ENCODE peak calls at places on chromosomes 6 and 20, in six cellular contexts. Y is mammary epithelial cell; J is AG04450; V is hepatocyte; O is CD8-positive, alpha-beta T cell; L is transverse colon. N is an unnamed sample.

GRCh38 chr6:142566628-142567396 is 265.0 kb downstream of the ADGRG6 start:
- DNase-seq in Y (peak), J (peak), V (peak), O (peak), L (peak), N (no peak)

GRCh38 chr6:64294034-64294433 is 658.4 kb downstream of the PHF3 start:
- DNase-seq in Y (no peak), J (no peak), V (no peak), O (no peak), L (no peak), N (no peak)

GRCh38 chr20:44706371-44707258 is 8.6 kb upstream of the CCN5 start:
- DNase-seq in Y (peak), J (no peak), V (no peak), O (no peak), L (no peak), N (no peak)

GRCh38 chr6:3259491-3259958 is 778 bp downstream of the PSMG4 start:
- DNase-seq in Y (peak), J (no peak), V (peak), O (peak), L (peak), N (no peak)

GRCh38 chr6:170253226-170253909 is 37.5 kb downstream of the DLL1 start:
- DNase-seq in Y (no peak), J (no peak), V (no peak), O (no peak), L (no peak), N (no peak)

GRCh38 chr6:168516941-168517741 is 76.2 kb downstream of the SMOC2 start:
- DNase-seq in Y (no peak), J (no peak), V (no peak), O (no peak), L (no peak), N (no peak)

GRCh38 chr6:104789770-104790190 is 69.9 kb downstream of the HACE1 start:
- DNase-seq in Y (peak), J (peak), V (peak), O (no peak), L (no peak), N (peak)

GRCh38 chr6:24922174-24922573 is 13.6 kb downstream of the RIPOR2 start:
- DNase-seq in Y (no peak), J (no peak), V (no peak), O (no peak), L (no peak), N (no peak)

GRCh38 chr6:17393335-17394191 is at the start of gene CAP2:
- DNase-seq in Y (peak), J (no peak), V (peak), O (no peak), L (peak), N (no peak)

GRCh38 chr6:34792605-34793500 is 970 bp downstream of the BLTP3A start:
- DNase-seq in Y (peak), J (no peak), V (peak), O (peak), L (peak), N (no peak)

GRCh38 chr6:31794294-31794865 is 1.2 kb downstream of the VARS1 start:
- DNase-seq in Y (no peak), J (no peak), V (peak), O (no peak), L (no peak), N (no peak)

GRCh38 chr6:11700118-11700718 is 78.4 kb downstream of the ADTRP start:
- DNase-seq in Y (peak), J (no peak), V (peak), O (no peak), L (no peak), N (no peak)

GRCh38 chr20:37007898-37008649 is 56.6 kb upstream of the SAMHD1 start:
- DNase-seq in Y (peak), J (no peak), V (peak), O (peak), L (no peak), N (peak)

GRCh38 chr6:134080171-134080795 is 27.9 kb upstream of the SLC2A12 start:
- DNase-seq in Y (peak), J (no peak), V (no peak), O (no peak), L (peak), N (no peak)

DNA sequence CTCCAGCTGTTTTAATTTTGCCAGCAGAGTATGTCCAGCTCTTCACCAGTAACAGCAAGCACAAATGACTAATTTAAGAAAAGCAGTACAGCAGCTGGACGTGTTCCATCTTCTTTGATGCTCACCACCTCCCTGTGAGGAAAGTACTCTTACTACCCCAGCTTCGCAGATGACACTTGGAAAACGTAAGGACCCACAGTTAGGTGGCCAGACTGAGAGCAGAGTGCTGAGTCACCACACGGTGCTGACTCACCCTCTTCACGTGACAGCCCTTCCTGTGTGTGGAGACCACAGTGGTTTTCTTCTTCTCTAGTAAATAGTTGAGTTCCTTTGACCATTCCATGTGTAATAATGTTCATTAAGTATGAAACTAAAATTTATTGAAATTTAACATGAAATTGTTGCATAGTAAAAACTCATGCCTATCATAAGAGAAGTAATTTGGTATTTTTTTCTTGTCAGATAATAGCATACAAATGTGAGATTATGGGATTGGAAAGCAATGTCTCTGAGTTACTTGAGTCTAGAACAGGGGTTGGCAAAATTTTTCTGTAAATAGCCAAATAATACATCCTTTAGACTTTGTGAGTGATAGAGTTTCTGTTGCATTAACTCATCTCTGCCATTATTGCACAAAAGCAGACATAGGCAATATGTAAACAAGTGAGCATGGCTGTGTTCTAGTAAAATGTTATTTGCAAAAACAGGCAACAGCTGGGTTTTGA is 76.6 kb downstream of the SLX4IP start:
- DNase-seq in Y (peak), J (peak), V (peak), O (peak), L (peak), N (peak)
- H3K4me3 ChIP-seq in Y (no peak), J (no peak), V (no peak), O (no peak), L (no peak), N (no peak)

DNA sequence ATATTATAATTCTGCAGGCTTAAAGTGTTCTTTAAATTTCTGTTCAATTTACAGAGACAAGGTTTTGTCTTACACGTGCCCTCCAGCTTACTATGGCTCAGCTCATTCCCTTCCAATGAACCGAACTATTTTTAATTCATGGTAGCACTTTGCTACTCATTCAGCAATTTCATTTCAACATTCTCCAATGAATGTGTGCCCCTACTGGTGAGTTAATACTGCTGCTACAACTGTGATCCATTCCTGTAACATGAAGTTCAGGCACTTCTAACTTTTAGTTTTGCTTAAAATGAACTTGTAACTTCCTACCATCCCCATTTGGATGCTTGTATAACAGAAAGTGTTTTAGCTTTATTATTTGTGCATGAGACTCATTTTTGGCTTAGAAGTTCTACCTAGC is 99.7 kb downstream of the F13A1 start:
- DNase-seq in Y (no peak), J (no peak), V (no peak), O (no peak), L (no peak), N (no peak)
- TF ChIP-seq CTCF in Y (peak), J (no peak), V (peak), O (no peak), L (peak), N (no peak)

GRCh38 chr6:10395946-10396577 is 18.8 kb downstream of the TFAP2A start:
- DNase-seq in Y (no peak), J (no peak), V (no peak), O (no peak), L (no peak), N (no peak)

GRCh38 chr6:10393544-10394225 is 21.2 kb downstream of the TFAP2A start:
- DNase-seq in Y (no peak), J (no peak), V (no peak), O (no peak), L (no peak), N (no peak)

GRCh38 chr6:10396775-10397174 is 18.1 kb downstream of the TFAP2A start:
- DNase-seq in Y (no peak), J (no peak), V (no peak), O (no peak), L (no peak), N (no peak)

GRCh38 chr6:10397756-10398438 is 17.0 kb downstream of the TFAP2A start:
- DNase-seq in Y (no peak), J (no peak), V (no peak), O (no peak), L (no peak), N (no peak)

DNA sequence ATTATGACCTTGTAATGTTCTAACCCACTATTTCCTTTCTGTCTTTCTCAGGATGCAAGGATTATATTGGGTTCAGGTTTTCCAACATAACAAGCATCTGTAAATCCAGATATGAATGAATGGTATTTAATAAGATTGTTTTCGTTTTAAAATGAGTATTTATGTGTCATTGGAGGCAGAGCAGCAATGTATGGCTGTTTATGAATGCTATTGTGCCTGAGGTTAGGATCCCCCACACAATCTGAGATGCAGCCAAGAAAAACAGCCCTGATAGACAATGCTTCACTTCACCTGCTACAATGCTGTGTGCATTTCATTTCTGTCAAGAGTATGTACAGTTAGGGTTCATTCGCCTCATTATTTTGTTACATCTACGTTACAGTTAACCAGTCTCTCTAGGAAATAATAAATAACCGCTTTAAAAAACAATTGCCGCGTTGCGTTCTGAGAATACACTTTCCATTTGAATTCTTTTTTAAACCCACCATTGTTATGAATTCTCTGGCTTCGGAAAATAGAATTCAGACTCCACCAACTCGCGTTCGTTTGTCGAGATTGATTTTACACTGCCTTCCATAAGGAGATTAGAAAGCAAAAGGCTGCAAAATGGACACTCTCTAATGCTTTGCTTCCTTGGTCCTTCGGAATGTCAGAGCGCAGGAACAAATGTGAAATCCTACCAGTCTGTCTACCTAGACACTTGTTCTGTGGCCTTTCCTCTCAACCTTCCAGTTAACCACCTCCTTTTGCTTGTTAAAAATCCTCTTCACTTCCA is 19.5 kb downstream of the TFAP2A start:
- DNase-seq in Y (peak), J (no peak), V (no peak), O (no peak), L (no peak), N (no peak)
- H3K4me3 ChIP-seq in Y (no peak), J (no peak), V (no peak), O (no peak), L (no peak), N (no peak)

GRCh38 chr6:33455051-33455450 is 675 bp downstream of the ZBTB9 start:
- DNase-seq in Y (no peak), J (no peak), V (no peak), O (no peak), L (no peak), N (no peak)

GRCh38 chr6:33452496-33452895 is 1.9 kb upstream of the ZBTB9 start:
- DNase-seq in Y (no peak), J (no peak), V (no peak), O (no peak), L (no peak), N (no peak)

GRCh38 chr6:33453361-33454008 is 891 bp upstream of the ZBTB9 start:
- DNase-seq in Y (peak), J (no peak), V (no peak), O (no peak), L (no peak), N (no peak)

GRCh38 chr6:33456156-33456555 is 1.8 kb downstream of the ZBTB9 start:
- DNase-seq in Y (no peak), J (no peak), V (no peak), O (no peak), L (no peak), N (no peak)

GRCh38 chr6:33454009-33454946 is at the start of gene ZBTB9:
- DNase-seq in Y (peak), J (peak), V (peak), O (peak), L (peak), N (peak)
- TF ChIP-seq CTCF in Y (no peak), J (no peak), V (no peak), O (no peak), L (no peak), N (no peak)

GRCh38 chr6:152946484-152946883 is 36.4 kb downstream of the FBXO5 start:
- DNase-seq in Y (no peak), J (no peak), V (no peak), O (no peak), L (no peak), N (no peak)

GRCh38 chr6:152952866-152953509 is 29.9 kb downstream of the FBXO5 start:
- DNase-seq in Y (peak), J (no peak), V (peak), O (no peak), L (no peak), N (no peak)

GRCh38 chr6:152950240-152950639 is 32.6 kb downstream of the FBXO5 start:
- DNase-seq in Y (no peak), J (no peak), V (no peak), O (no peak), L (no peak), N (no peak)

GRCh38 chr6:152952045-152952444 is 30.8 kb downstream of the FBXO5 start:
- DNase-seq in Y (peak), J (no peak), V (no peak), O (no peak), L (no peak), N (no peak)

DNA sequence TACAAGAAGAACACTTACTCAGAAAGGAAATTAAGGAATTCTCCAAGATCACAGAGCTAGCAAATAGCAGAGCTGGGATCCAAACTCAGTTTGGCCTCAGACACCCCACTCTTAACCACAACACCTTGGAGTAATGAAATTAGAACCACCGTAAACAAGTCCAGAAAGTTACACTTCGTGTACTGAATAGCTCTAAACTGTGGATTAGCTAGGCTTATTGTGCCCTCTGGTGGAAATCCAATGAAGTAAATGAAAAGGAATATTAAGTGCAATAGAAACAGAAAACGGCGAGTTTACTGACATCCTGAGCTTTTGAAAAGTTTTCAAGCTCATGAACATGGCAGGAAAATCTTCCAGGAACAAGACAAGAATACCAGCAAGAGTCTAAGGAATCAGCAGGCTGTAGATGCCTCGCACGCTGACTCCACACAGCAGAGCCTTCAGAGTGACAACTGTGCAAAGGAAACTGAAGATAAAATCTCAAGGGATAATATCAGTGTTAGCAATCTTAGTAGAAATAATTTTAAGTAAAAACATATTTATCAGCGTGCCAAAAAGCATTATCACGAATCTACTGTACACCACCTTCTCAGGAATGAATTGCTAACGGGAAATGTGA is 34.6 kb downstream of the FBXO5 start:
- DNase-seq in Y (peak), J (peak), V (peak), O (no peak), L (no peak), N (no peak)
- H3K4me3 ChIP-seq in Y (peak), J (no peak), V (no peak), O (no peak), L (no peak), N (no peak)